ENCODE peak calls at places on chromosomes 6 and 20, in seven cellular contexts. W is tibial nerve; Q is kidney glomerular epithelial cell; L is EL; U is T-cell; T is activated CD8-positive, alpha-beta memory T cell treated with anti-CD3 and anti-CD28 coated beads for 24 hours; D is activated T-helper 1 cell treated with anti-CD3 and anti-CD28 coated beads, Interleukin-12 subunit alpha, Interleukin-12 subunit beta, Interleukin-2, Interleukin-4 antibody, amounts not matched to agents 30 ng/mL and 10 ng/mL and 1 ng/mL, durations not matched to agents 14 hours and 24 hours and 36 hours. S is an unnamed sample.

GRCh38 chr20:32560989-32561830 is 23.9 kb downstream of the NOL4L start:
- DNase-seq in W (no peak), Q (no peak), L (no peak), U (no peak), T (peak; percentile 75), D (no peak), S (no peak)

GRCh38 chr6:141174932-141175331 is 957.8 kb upstream of the GJE1 start:
- DNase-seq in W (no peak), Q (no peak), L (no peak), U (no peak), T (no peak), D (no peak), S (no peak)

GRCh38 chr6:39892490-39893129 is 41.7 kb downstream of the MOCS1 start:
- DNase-seq in W (peak; percentile 43), Q (peak; percentile 48), L (peak; percentile 76), U (no peak), T (no peak), D (no peak), S (peak; percentile 57)

GRCh38 chr6:168725821-168726220 is 284.8 kb downstream of the SMOC2 start:
- DNase-seq in W (no peak), Q (no peak), L (no peak), U (no peak), T (no peak), D (no peak), S (no peak)

GRCh38 chr6:90284236-90284744 is 12.4 kb downstream of the BACH2 start:
- DNase-seq in W (no peak), Q (peak; percentile 97), L (peak; percentile 88), U (no peak), T (peak; percentile 78), D (peak; percentile 46), S (peak; percentile 86)

GRCh38 chr6:169689247-169689646 is 12.6 kb downstream of the WDR27 start:
- DNase-seq in W (no peak), Q (no peak), L (peak; percentile 81), U (no peak), T (no peak), D (no peak), S (peak; percentile 60)

GRCh38 chr20:37911838-37912273 is 8.9 kb downstream of the VSTM2L start:
- DNase-seq in W (no peak), Q (no peak), L (peak; percentile 68), U (no peak), T (no peak), D (no peak), S (no peak)

GRCh38 chr6:121434037-121434770 is 1.2 kb upstream of the GJA1 start:
- DNase-seq in W (no peak), Q (no peak), L (peak; percentile 49), U (no peak), T (no peak), D (no peak), S (no peak)

GRCh38 chr6:116012966-116013365 is 47.7 kb downstream of the FRK start:
- DNase-seq in W (no peak), Q (no peak), L (no peak), U (no peak), T (no peak), D (no peak), S (no peak)

GRCh38 chr20:60113024-60113724 is 155.0 kb downstream of the CDH26 start:
- DNase-seq in W (no peak), Q (no peak), L (no peak), U (no peak), T (peak; percentile 40), D (no peak), S (no peak)

GRCh38 chr6:144675231-144675861 is 390.2 kb downstream of the UTRN start:
- DNase-seq in W (no peak), Q (no peak), L (peak; percentile 51), U (peak; percentile 16), T (no peak), D (peak; percentile 34), S (peak; percentile 15)

S was measured in HFFc6.